ENCODE peak calls at places on chromosomes 1 and 21, in eight cellular contexts. T is lung, S is aorta, R is AG09309, I is tibial nerve, E is GM06990, V is fibroblast of pulmonary artery, W is hepatocyte. C is an unnamed sample.
A peak's percentile ranks its signal among the peaks of the same experiment; 100 is the strongest.

GRCh38 chr1:184524248-184524647 is 137.4 kb downstream of the C1orf21 start:
- DNase-seq in T (no peak), S (no peak), R (no peak), I (no peak), E (no peak), V (peak; percentile 43), W (no peak), C (no peak)

GRCh38 chr1:179092896-179093461 is 11.1 kb downstream of the TOR3A start:
- DNase-seq in T (no peak), S (no peak), R (no peak), I (no peak), E (no peak), V (no peak), W (no peak), C (no peak)

GRCh38 chr1:46065405-46065804 is 67.0 kb downstream of the PIK3R3 start:
- DNase-seq in T (no peak), S (no peak), R (no peak), I (no peak), E (no peak), V (no peak), W (peak; percentile 15), C (no peak)

GRCh38 chr1:164504699-164505098 is 54.3 kb upstream of the PBX1 start:
- DNase-seq in T (no peak), S (no peak), R (no peak), I (no peak), E (no peak), V (peak; percentile 47), W (no peak), C (no peak)

GRCh38 chr21:44989943-44990780 is 50.3 kb downstream of the SLX9 start:
- DNase-seq in T (no peak), S (peak; percentile 72), R (no peak), I (no peak), E (no peak), V (no peak), W (no peak), C (no peak)

GRCh38 chr1:235329139-235329808 is 904 bp downstream of the GGPS1 start:
- DNase-seq in T (peak; percentile 37), S (no peak), R (no peak), I (peak; percentile 16), E (peak; percentile 53), V (peak; percentile 46), W (peak; percentile 64), C (no peak)

GRCh38 chr1:20282544-20282943 is 8.1 kb upstream of the VWA5B1 start:
- DNase-seq in T (no peak), S (no peak), R (no peak), I (no peak), E (no peak), V (no peak), W (no peak), C (no peak)

GRCh38 chr1:235045921-235046601 is 82.6 kb downstream of the TOMM20 start:
- DNase-seq in T (no peak), S (no peak), R (no peak), I (no peak), E (no peak), V (no peak), W (no peak), C (no peak)

GRCh38 chr21:36709868-36710728 is 11.2 kb downstream of the SIM2 start:
- DNase-seq in T (no peak), S (peak; percentile 61), R (no peak), I (no peak), E (no peak), V (no peak), W (no peak), C (peak; percentile 82)

GRCh38 chr1:80448081-80448480 is 1352.7 kb upstream of the ADGRL2 start:
- DNase-seq in T (no peak), S (no peak), R (peak; percentile 7), I (no peak), E (no peak), V (peak; percentile 6), W (no peak), C (no peak)

GRCh38 chr1:109040627-109041613 is 982 bp downstream of the WDR47 start:
- DNase-seq in T (no peak), S (peak; percentile 81), R (no peak), I (no peak), E (peak; percentile 54), V (peak; percentile 16), W (peak; percentile 41), C (peak; percentile 75)

GRCh38 chr1:2407166-2407990 is 5.0 kb downstream of the PEX10 start:
- DNase-seq in T (no peak), S (no peak), R (no peak), I (no peak), E (no peak), V (no peak), W (no peak), C (no peak)

GRCh38 chr1:245051349-245052221 is 103.2 kb upstream of the KIF26B start:
- DNase-seq in T (peak; percentile 63), S (no peak), R (no peak), I (peak; percentile 11), E (no peak), V (peak; percentile 78), W (peak; percentile 51), C (peak; percentile 39)

GRCh38 chr1:19646366-19646765 is 2.3 kb downstream of the NBL1 start:
- DNase-seq in T (no peak), S (no peak), R (no peak), I (no peak), E (no peak), V (no peak), W (no peak), C (peak; percentile 44)

GRCh38 chr1:13494025-13494424 is 19.8 kb downstream of the LRRC38 start:
- DNase-seq in T (no peak), S (no peak), R (no peak), I (no peak), E (peak; percentile 52), V (no peak), W (no peak), C (no peak)

GRCh38 chr1:148388260-148389026 is 94.7 kb downstream of the PPIAL4G start:
- DNase-seq in T (peak; percentile 93), S (peak; percentile 94), R (peak; percentile 43), I (peak; percentile 80), E (peak; percentile 80), V (peak; percentile 89), W (peak; percentile 90), C (peak; percentile 87)

GRCh38 chr1:234570336-234570735 is 39.6 kb downstream of the IRF2BP2 start:
- DNase-seq in T (no peak), S (no peak), R (no peak), I (no peak), E (peak; percentile 20), V (no peak), W (no peak), C (no peak)

DNA sequence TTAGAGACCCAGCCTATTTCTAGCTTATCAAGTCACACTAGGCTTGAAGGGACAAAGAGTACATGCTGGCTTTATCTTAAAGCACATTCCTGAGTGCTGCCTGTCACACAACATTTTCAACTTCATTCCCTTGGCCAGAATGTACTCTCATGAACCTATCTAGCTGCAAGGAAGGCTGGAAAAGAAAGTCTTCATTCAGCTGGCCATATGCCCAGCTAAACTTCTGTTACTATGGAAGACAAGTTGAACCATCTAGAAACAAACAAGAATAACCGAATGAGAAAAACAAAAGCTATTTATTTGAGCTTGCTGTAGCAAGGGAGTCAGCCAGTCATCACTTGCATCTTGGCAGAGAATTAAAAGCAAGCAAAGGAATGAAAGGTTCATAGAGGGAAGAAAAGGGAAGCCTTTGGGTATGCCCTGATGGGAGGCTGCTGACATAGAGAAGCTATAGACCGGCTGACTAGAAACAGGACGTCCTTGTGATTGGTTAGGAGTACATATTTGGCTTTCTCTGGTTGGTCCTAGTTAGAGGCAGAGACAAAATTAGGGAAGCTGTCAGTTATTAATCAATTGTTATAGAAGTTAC is 108.4 kb downstream of the NEK7 start:
- DNase-seq in T (no peak), S (no peak), R (no peak), I (no peak), E (no peak), V (peak; percentile 86), W (peak; percentile 16), C (no peak)
- H3K4me3 ChIP-seq in T (no peak overlapping the region), S (no peak overlapping the region), R (no peak overlapping the region), I (no peak overlapping the region), E (no peak overlapping the region), V (no peak overlapping the region), W (no peak overlapping the region), C (no peak overlapping the region)

DNA sequence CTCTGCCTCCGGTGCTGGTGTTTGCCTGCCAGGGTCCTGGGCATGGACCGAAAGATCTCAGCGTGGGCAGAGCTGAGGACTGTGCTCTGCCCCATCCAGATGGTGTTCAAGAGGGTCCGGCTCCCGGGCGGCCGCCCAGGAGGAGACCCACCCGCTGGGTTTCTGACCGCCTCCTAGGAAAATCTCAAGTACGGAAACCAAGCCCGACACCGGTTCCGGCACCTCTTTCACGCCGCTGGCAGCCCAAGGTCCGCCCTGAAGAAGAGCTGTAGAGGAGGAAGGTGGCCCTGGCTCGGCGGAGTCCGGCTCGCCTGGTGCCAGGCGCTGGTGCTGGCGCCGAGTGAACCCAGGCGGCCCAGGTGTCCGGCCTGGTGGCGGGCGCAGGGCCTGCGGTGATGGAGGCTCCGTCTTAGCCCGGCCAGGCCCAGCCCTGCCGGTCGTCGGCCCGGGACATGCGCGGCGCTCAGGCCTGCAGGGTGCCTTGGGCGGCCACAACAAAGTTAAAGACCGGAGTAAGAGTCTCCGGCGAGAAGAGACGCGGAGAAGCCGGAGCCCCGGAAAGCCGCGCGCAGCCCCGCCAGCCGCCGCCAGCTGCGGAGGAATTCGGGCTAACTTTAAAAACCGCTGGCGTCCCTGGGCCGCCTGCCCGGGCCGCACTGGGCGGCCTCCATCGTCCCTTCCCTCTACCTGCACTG is 1.5 kb downstream of the GRIK3 start:
- DNase-seq in T (no peak), S (no peak), R (no peak), I (no peak), E (no peak), V (no peak), W (no peak), C (peak; percentile 86)
- H3K4me3 ChIP-seq in T (no peak overlapping the region), S (no peak overlapping the region), R (no peak overlapping the region), I (peak overlapping the region; percentile 60), E (no peak overlapping the region), V (no peak overlapping the region), W (no peak overlapping the region), C (peak overlapping the region; percentile 50)

GRCh38 chr1:110336300-110337039 is 2.7 kb upstream of the RBM15 start:
- DNase-seq in T (no peak), S (no peak), R (peak; percentile 29), I (no peak), E (no peak), V (no peak), W (no peak), C (no peak)
- H3K4me3 ChIP-seq in T (no peak overlapping the region), S (no peak overlapping the region), R (no peak overlapping the region), I (no peak overlapping the region), E (no peak overlapping the region), V (no peak overlapping the region), W (no peak overlapping the region), C (no peak overlapping the region)

GRCh38 chr1:160257411-160258015 is 4.8 kb downstream of the DCAF8 start:
- DNase-seq in T (no peak), S (no peak), R (no peak), I (no peak), E (no peak), V (no peak), W (no peak), C (no peak)

GRCh38 chr1:160258177-160258798 is 4.1 kb downstream of the DCAF8 start:
- DNase-seq in T (no peak), S (no peak), R (no peak), I (no peak), E (no peak), V (no peak), W (no peak), C (no peak)

GRCh38 chr1:160261526-160261877 is 847 bp downstream of the DCAF8 start:
- DNase-seq in T (peak; percentile 42), S (no peak), R (no peak), I (peak; percentile 44), E (peak; percentile 40), V (peak; percentile 74), W (peak; percentile 86), C (peak; percentile 53)

GRCh38 chr1:160261878-160262794 is at the start of gene DCAF8:
- DNase-seq in T (peak; percentile 98), S (peak; percentile 100), R (peak; percentile 88), I (peak; percentile 98), E (peak; percentile 97), V (peak; percentile 98), W (peak; percentile 99), C (peak; percentile 95)

GRCh38 chr1:160260436-160261382 is 1.6 kb downstream of the DCAF8 start:
- DNase-seq in T (no peak), S (no peak), R (peak; percentile 85), I (no peak), E (no peak), V (peak; percentile 93), W (peak; percentile 73), C (no peak)
- H3K4me3 ChIP-seq in T (no peak overlapping the region), S (peak overlapping the region; percentile 69), R (peak overlapping the region; percentile 93), I (peak overlapping the region; percentile 87), E (peak overlapping the region; percentile 77), V (peak overlapping the region; percentile 97), W (peak overlapping the region; percentile 14), C (peak overlapping the region; percentile 97)